ENCODE peak calls at places on chromosome 11, in eight cellular contexts. J is neural progenitor cell, P is endothelial cell of umbilical vein, Z is HL-60, B is right lobe of liver, U is foreskin fibroblast, M is fibroblast of the aortic adventitia, N is dorsolateral prefrontal cortex. O is an unnamed sample.

GRCh38 chr11:69985331-69985653 is 92.8 kb upstream of the ANO1 start:
- DNase-seq in J (no peak), P (no peak), Z (no peak), B (no peak), U (no peak), M (no peak), N (no peak), O (no peak)

GRCh38 chr11:16982256-16982671 is 31.9 kb downstream of the PLEKHA7 start:
- DNase-seq in J (no peak), P (no peak), Z (no peak), B (no peak), U (no peak), M (no peak), N (no peak), O (no peak)

GRCh38 chr11:46290598-46291309 is 13.3 kb downstream of the CREB3L1 start:
- DNase-seq in J (peak), P (no peak), Z (no peak), B (no peak), U (peak), M (peak), N (no peak), O (no peak)

GRCh38 chr11:79482800-79483199 is 42.0 kb upstream of the TENM4 start:
- DNase-seq in J (no peak), P (no peak), Z (peak), B (no peak), U (no peak), M (no peak), N (no peak), O (peak)

GRCh38 chr11:132296946-132297610 is 926.7 kb downstream of the NTM start:
- DNase-seq in J (no peak), P (no peak), Z (no peak), B (no peak), U (no peak), M (no peak), N (no peak), O (no peak)

GRCh38 chr11:103812680-103813079 is 223.8 kb upstream of the DDI1 start:
- DNase-seq in J (no peak), P (no peak), Z (no peak), B (no peak), U (no peak), M (no peak), N (no peak), O (no peak)

GRCh38 chr11:68583047-68583446 is 101.3 kb upstream of the GAL start:
- DNase-seq in J (no peak), P (peak), Z (no peak), B (no peak), U (peak), M (peak), N (no peak), O (no peak)

GRCh38 chr11:65639623-65640482 is 2.0 kb downstream of the SIPA1 start:
- DNase-seq in J (no peak), P (peak), Z (peak), B (no peak), U (no peak), M (no peak), N (no peak), O (peak)

GRCh38 chr11:88169481-88169880 is 5.8 kb downstream of the RAB38 start:
- DNase-seq in J (no peak), P (no peak), Z (no peak), B (no peak), U (no peak), M (peak), N (no peak), O (no peak)

GRCh38 chr11:88494857-88495256 is 157.3 kb upstream of the CTSC start:
- DNase-seq in J (peak), P (no peak), Z (no peak), B (no peak), U (no peak), M (no peak), N (no peak), O (no peak)

GRCh38 chr11:10784229-10785145 is 24.2 kb downstream of the EIF4G2 start:
- DNase-seq in J (peak), P (peak), Z (no peak), B (no peak), U (no peak), M (peak), N (no peak), O (no peak)

GRCh38 chr11:110295487-110296225 is 758 bp downstream of the RDX start:
- DNase-seq in J (peak), P (peak), Z (no peak), B (peak), U (peak), M (peak), N (peak), O (peak)

GRCh38 chr11:117881217-117881616 is 4.8 kb upstream of the FXYD6 start:
- DNase-seq in J (no peak), P (no peak), Z (no peak), B (no peak), U (no peak), M (no peak), N (no peak), O (no peak)

GRCh38 chr11:115711021-115711420 is 206.8 kb upstream of the CADM1 start:
- DNase-seq in J (no peak), P (no peak), Z (no peak), B (no peak), U (no peak), M (no peak), N (no peak), O (no peak)

GRCh38 chr11:119028346-119029068 is 2.2 kb downstream of the SLC37A4 start:
- DNase-seq in J (no peak), P (no peak), Z (no peak), B (peak), U (no peak), M (no peak), N (no peak), O (no peak)

GRCh38 chr11:35791088-35791958 is 128.7 kb downstream of the TRIM44 start:
- DNase-seq in J (no peak), P (no peak), Z (no peak), B (no peak), U (no peak), M (no peak), N (no peak), O (no peak)

GRCh38 chr11:85180528-85180927 is 446.6 kb downstream of the DLG2 start:
- DNase-seq in J (no peak), P (no peak), Z (no peak), B (no peak), U (no peak), M (no peak), N (no peak), O (no peak)
- TF ChIP-seq CTCF in J (no peak), P (no peak), Z (no peak), B (no peak), U (no peak), M (no peak), N (no peak), O (no peak)

DNA sequence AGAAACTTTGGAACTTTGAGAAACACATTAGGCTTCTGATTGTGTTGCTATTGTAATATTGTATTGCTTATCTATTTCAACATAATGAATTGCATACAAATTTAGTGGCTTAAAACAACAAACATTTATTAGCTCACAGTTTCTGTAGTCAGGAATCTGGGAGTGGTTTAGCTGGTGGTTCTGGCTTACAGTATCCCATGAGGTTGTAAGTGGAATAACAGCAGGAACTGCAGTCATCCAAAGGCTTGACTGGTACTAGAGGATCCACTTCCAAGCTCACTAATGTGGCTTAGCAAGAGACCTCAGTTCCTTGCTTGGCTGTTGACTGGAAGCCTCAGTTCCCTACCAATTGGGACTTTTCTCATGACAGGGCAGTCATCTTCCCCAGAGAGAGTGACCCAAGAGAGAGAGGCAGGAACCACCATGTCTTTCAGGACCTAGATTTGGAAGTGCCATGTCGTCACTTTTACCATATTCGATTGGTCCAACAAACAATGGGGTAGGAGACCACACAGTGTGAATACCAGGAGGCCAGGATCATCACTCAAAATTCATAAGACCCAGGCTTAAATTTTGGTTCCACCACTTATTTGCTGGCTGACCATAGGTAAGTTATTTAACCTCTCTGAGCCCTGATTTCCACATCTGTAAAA is 27.1 kb upstream of the RASSF10 start:
- DNase-seq in J (no peak), P (no peak), Z (no peak), B (no peak), U (peak), M (peak), N (no peak), O (no peak)
- TF ChIP-seq CTCF in J (no peak), P (no peak), Z (no peak), B (no peak), U (no peak), M (peak), N (no peak), O (no peak)

GRCh38 chr11:116838321-116839084 is 1.1 kb upstream of the APOA1 start:
- DNase-seq in J (no peak), P (no peak), Z (no peak), B (no peak), U (no peak), M (no peak), N (no peak), O (no peak)

GRCh38 chr11:116842117-116842516 is 4.7 kb upstream of the APOA1 start:
- DNase-seq in J (no peak), P (no peak), Z (no peak), B (no peak), U (no peak), M (no peak), N (no peak), O (no peak)

GRCh38 chr11:116840746-116841296 is 3.4 kb upstream of the APOA1 start:
- DNase-seq in J (no peak), P (no peak), Z (no peak), B (no peak), U (no peak), M (no peak), N (no peak), O (no peak)

GRCh38 chr11:116842909-116843308 is 5.5 kb upstream of the APOA1 start:
- DNase-seq in J (no peak), P (no peak), Z (no peak), B (no peak), U (no peak), M (no peak), N (no peak), O (no peak)

DNA sequence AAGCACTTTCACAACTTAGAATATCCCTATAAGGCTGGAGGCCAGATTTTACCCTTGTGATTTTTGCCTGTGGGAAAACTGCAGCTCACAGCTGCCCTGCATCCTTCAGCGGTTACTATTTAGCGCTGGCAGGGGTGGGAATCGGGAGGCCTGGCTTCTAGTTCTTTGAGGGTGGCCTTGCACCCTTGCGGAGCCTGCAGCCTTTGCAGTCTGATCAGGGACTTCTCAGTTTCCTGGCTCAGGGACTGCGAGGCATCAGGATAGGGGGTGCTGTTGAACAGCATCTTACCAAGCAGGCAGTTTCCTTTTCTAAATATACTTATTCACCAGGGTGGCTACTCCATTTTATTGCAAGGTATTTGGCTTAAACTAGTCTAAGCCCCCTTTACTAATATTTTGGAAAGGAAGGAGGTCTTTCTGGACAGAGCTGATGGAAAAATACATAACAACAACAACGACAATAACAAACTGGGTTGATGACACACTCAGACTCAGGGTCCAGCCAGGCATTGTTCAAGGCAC is 2.9 kb upstream of the APOA1 start:
- DNase-seq in J (peak), P (no peak), Z (no peak), B (no peak), U (peak), M (peak), N (no peak), O (no peak)
- TF ChIP-seq CTCF in J (peak), P (no peak), Z (no peak), B (peak), U (peak), M (peak), N (peak), O (peak)

DNA sequence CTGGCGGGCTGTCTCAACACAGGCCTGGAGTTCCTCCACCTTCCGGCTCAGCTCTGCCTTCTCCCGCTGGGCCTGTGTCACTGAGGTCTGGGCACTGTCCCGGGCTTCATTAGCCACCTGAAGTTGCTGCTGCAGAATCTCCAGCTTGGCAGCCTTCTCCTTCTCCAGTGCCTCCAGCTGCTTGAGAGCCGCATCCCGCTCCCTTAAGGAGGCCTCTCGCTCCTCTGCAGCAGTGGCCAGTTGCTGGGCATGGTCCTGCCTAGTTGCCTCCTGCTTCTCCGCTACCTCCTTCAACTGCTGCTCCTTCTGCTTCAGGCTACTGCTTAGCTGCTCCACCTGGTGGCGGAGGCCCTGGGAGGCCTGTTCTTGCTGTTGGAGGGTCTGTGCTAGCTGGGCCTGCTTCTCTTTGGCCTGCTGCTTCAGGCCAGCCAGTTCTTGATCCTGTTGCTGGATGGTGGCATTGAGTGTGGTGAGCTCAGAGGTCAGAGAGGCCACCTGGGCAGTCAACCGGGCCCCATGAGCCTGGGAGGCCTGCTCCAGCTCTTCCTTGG is 16.9 kb downstream of the IL18BP start:
- DNase-seq in J (peak), P (no peak), Z (no peak), B (no peak), U (no peak), M (no peak), N (no peak), O (no peak)
- TF ChIP-seq CTCF in J (peak), P (peak), Z (peak), B (peak), U (peak), M (peak), N (peak), O (peak)

DNA sequence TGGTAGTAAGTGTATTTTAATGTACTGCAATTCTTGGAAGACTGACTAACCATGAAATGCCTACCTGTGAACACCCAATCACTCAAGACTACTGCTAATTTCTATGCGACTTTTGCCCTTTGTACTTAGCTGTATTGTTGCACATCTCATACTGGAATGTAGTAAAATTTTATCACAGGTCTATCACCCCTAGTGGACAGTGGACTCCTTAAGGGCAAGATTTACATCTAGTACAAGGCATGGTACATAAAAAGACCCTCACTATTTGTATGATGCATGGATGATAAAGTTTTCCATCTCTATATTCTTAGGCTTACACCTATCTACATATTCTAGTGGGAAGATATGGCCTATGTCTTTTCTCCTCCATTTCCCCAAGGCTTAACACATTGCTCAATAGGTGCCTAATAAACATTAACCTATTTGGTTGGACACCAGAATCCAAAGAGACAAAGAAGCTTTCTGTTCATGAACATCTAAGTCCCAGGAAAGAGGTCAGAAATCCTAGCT is 26.1 kb downstream of the SERGEF start:
- DNase-seq in J (no peak), P (no peak), Z (no peak), B (no peak), U (no peak), M (peak), N (no peak), O (no peak)
- TF ChIP-seq CTCF in J (no peak), P (no peak), Z (peak), B (no peak), U (peak), M (peak), N (no peak), O (no peak)

GRCh38 chr11:77468527-77468926 is 5.4 kb downstream of the PAK1 start:
- DNase-seq in J (no peak), P (no peak), Z (no peak), B (no peak), U (no peak), M (no peak), N (no peak), O (no peak)
- TF ChIP-seq CTCF in J (no peak), P (no peak), Z (no peak), B (no peak), U (no peak), M (no peak), N (no peak), O (no peak)

DNA sequence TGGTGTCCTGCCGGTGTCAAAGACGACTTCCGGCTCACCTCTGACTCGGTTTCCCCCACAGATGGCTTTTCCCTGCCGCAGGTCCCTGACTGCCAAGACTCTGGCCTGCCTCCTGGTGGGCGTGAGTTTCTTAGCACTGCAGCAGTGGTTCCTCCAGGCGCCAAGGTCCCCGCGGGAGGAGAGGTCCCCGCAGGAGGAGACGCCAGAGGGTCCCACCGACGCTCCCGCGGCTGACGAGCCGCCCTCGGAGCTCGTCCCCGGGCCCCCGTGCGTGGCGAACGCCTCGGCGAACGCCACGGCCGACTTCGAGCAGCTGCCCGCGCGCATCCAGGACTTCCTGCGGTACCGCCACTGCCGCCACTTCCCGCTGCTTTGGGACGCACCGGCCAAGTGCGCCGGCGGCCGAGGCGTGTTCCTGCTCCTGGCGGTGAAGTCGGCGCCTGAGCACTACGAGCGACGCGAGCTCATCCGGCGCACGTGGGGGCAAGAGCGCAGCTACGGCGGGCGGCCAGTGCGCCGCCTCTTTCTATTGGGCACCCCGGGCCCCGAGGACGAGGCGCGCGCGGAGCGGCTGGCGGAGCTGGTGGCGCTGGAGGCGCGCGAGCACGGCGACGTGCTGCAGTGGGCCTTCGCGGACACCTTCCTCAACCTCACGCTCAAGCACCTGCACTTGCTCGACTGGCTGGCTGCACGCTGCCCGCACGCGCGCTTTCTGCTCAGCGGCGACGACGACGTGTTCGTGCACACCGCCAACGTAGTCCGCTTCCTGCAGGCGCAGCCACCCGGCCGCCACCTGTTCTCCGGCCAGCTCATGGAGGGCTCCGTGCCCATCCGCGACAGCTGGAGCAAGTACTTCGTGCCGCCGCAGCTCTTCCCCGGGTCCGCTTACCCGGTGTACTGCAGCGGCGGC is 5.5 kb downstream of the B3GNT6 start:
- DNase-seq in J (peak), P (peak), Z (no peak), B (no peak), U (peak), M (peak), N (no peak), O (peak)
- TF ChIP-seq CTCF in J (peak), P (peak), Z (peak), B (peak), U (peak), M (peak), N (no peak), O (peak)

DNA sequence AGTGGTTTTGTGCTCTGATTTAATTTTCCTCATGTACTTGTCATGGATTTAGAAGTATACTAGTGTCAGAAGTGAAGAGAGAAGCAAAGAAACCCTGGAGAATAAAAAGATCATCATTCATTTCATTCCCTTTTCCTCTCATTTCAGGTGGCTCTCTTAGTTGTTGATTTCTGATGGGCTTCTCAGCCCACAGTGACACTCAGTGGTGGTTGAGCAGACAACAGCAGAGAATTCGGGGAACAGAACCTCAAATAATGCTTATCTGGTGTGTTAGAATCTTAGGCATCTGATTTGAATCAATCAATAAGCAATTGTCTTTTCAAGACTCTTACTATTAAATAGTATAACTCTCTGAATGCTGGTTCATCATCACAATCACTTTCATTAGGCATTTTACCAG is 1289.4 kb downstream of the FAM181B start:
- DNase-seq in J (peak), P (no peak), Z (no peak), B (no peak), U (no peak), M (no peak), N (no peak), O (no peak)
- TF ChIP-seq CTCF in J (peak), P (no peak), Z (no peak), B (no peak), U (no peak), M (no peak), N (no peak), O (no peak)